ENCODE peak calls at places on chromosomes 6 and 20, in ten cellular contexts. M is activated T-helper 1 cell treated with anti-CD3 and anti-CD28 coated beads, Interleukin-12 subunit alpha, Interleukin-12 subunit beta, Interleukin-2, Interleukin-4 antibody, amounts not matched to agents 30 ng/mL and 10 ng/mL and 1 ng/mL, durations not matched to agents 14 hours and 24 hours and 36 hours; B is ELR; U is IMR-90; Y is brain pericyte; I is DMS53; K is activated gamma-delta T cell treated with anti-CD3 and anti-CD28 coated beads, Interleukin-2, amount 50 U/mL, for 16 hours; W is DMS153; G is NCI-H1417; C is D721Med. H is an unnamed sample.

GRCh38 chr6:41707565-41708200 is 27.7 kb downstream of the TFEB start:
- DNase-seq in M (peak; percentile 16), B (no peak), U (no peak), Y (no peak), I (no peak), K (no peak), W (no peak), G (no peak), C (no peak), H (no peak)

GRCh38 chr20:64099880-64100565 is 7.3 kb downstream of the NPBWR2 start:
- DNase-seq in M (no peak), B (no peak), U (no peak), Y (no peak), I (no peak), K (no peak), W (peak; percentile 54), G (peak; percentile 42), C (no peak), H (no peak)

GRCh38 chr20:5078399-5078958 is 41.3 kb downstream of the PCNA start:
- DNase-seq in M (peak; percentile 81), B (peak; percentile 36), U (peak; percentile 66), Y (no peak), I (peak; percentile 67), K (peak; percentile 59), W (no peak), G (no peak), C (no peak), H (peak; percentile 84)

GRCh38 chr20:51636123-51636522 is 93.6 kb upstream of the NFATC2 start:
- DNase-seq in M (no peak), B (peak; percentile 75), U (no peak), Y (no peak), I (no peak), K (no peak), W (no peak), G (no peak), C (no peak), H (no peak)

GRCh38 chr20:13819885-13820645 is 35.2 kb downstream of the NDUFAF5 start:
- DNase-seq in M (no peak), B (peak; percentile 65), U (peak; percentile 49), Y (peak; percentile 5), I (peak; percentile 88), K (no peak), W (peak; percentile 52), G (peak; percentile 24), C (no peak), H (no peak)

GRCh38 chr6:128343666-128344065 is 176.7 kb downstream of the PTPRK start:
- DNase-seq in M (no peak), B (no peak), U (peak; percentile 84), Y (no peak), I (no peak), K (no peak), W (no peak), G (no peak), C (no peak), H (no peak)

GRCh38 chr6:19322691-19323470 is 514.3 kb upstream of the ID4 start:
- DNase-seq in M (no peak), B (peak; percentile 34), U (no peak), Y (no peak), I (peak; percentile 5), K (no peak), W (no peak), G (no peak), C (no peak), H (no peak)

GRCh38 chr6:168007592-168008338 is 10.3 kb downstream of the KIF25 start:
- DNase-seq in M (no peak), B (peak; percentile 97), U (peak; percentile 99), Y (peak; percentile 88), I (peak; percentile 16), K (no peak), W (no peak), G (no peak), C (no peak), H (no peak)

GRCh38 chr6:148429423-148429822 is 86.8 kb downstream of the SASH1 start:
- DNase-seq in M (no peak), B (no peak), U (no peak), Y (no peak), I (no peak), K (no peak), W (no peak), G (no peak), C (no peak), H (no peak)

GRCh38 chr20:47607208-47607613 is 105.5 kb downstream of the NCOA3 start:
- DNase-seq in M (no peak), B (peak; percentile 66), U (peak; percentile 56), Y (no peak), I (peak; percentile 34), K (no peak), W (no peak), G (no peak), C (no peak), H (no peak)

GRCh38 chr20:19602660-19603389 is 155.2 kb upstream of the RIN2 start:
- DNase-seq in M (no peak), B (no peak), U (no peak), Y (no peak), I (peak; percentile 86), K (no peak), W (peak; percentile 12), G (no peak), C (no peak), H (no peak)

GRCh38 chr20:9093203-9093962 is 24.5 kb downstream of the PLCB4 start:
- DNase-seq in M (no peak), B (no peak), U (no peak), Y (no peak), I (no peak), K (no peak), W (no peak), G (no peak), C (no peak), H (no peak)

GRCh38 chr6:156650896-156651295 is 126.3 kb upstream of the ARID1B start:
- DNase-seq in M (no peak), B (no peak), U (no peak), Y (no peak), I (no peak), K (no peak), W (no peak), G (no peak), C (no peak), H (no peak)

GRCh38 chr6:33324139-33324538 is 6.6 kb upstream of the ZBTB22 start:
- DNase-seq in M (no peak), B (no peak), U (no peak), Y (no peak), I (peak; percentile 67), K (no peak), W (no peak), G (no peak), C (no peak), H (no peak)

H was measured in activated T-helper 2 cell treated with anti-CD3 and anti-CD28 coated beads, Interferon-gamma antibody, Interleukin-2, Interleukin-4, amounts not matched to agents 10 μg/mL and 5 μg/mL and 100 μg/mL, durations not matched to agents 14 hours and 24 hours and 36 hours.